ENCODE peak calls at places on chromosomes 5 and 9, in ten cellular contexts. Y, U, Q, C, G, K, I, E, L and D are unnamed samples. For H3K9me3, the result is how much of the 10 kb centered on the place peaks cover.

GRCh38 chr9:129495422-129496186 is 125.3 kb downstream of the C9orf50 start:
- DNase-seq in I (peak), C (peak), L (peak), U (peak), E (peak), Q (peak), K (peak), Y (peak), G (peak), D (peak)

GRCh38 chr9:21653589-21653988 is 148.8 kb upstream of the MTAP start:
- DNase-seq in Y (no peak), L (no peak), C (no peak), U (no peak), G (no peak), Q (no peak), I (no peak), K (no peak), E (no peak), D (no peak)

GRCh38 chr5:114243281-114243982 is 118.4 kb upstream of the KCNN2 start:
- DNase-seq in L (no peak), G (no peak), Q (no peak), I (no peak), C (no peak), E (no peak), Y (no peak), U (no peak), K (no peak), D (no peak)

GRCh38 chr9:105973811-105974407 is 279.6 kb downstream of the TMEM38B start:
- DNase-seq in I (no peak), E (no peak), L (no peak), C (no peak), K (no peak), Y (no peak), Q (no peak), U (no peak), G (no peak), D (no peak)

GRCh38 chr9:122642226-122642625 is 15.2 kb downstream of the OR1B1 start:
- DNase-seq in Y (no peak), I (no peak), K (no peak), E (peak), Q (no peak), C (no peak), U (no peak), G (no peak), L (no peak), D (no peak)

GRCh38 chr5:16934123-16934522 is 2.0 kb downstream of the MYO10 start:
- DNase-seq in E (peak), I (no peak), Q (peak), Y (peak), C (peak), L (peak), K (peak), U (peak), G (peak), D (peak)

GRCh38 chr5:73437126-73438047 is 11.2 kb downstream of the FOXD1 start:
- DNase-seq in C (peak), I (no peak), Q (no peak), U (peak), K (no peak), G (peak), L (no peak), E (peak), Y (no peak), D (peak)

GRCh38 chr9:80501635-80502034 is 929.9 kb downstream of the TLE4 start:
- DNase-seq in I (no peak), E (peak), Q (no peak), K (no peak), L (no peak), G (no peak), C (no peak), U (no peak), Y (no peak), D (no peak)

GRCh38 chr9:89869774-89870173 is 265.0 kb downstream of the GADD45G start:
- DNase-seq in L (no peak), C (no peak), E (no peak), U (no peak), Q (no peak), Y (no peak), G (no peak), I (no peak), K (no peak), D (no peak)

GRCh38 chr5:59712836-59713487 is 180.6 kb downstream of the PDE4D start:
- DNase-seq in K (no peak), Y (no peak), E (no peak), G (no peak), C (no peak), U (no peak), L (no peak), Q (no peak), I (no peak), D (no peak)

GRCh38 chr5:16735092-16735970 is 118.5 kb upstream of the RETREG1 start:
- DNase-seq in K (no peak), E (no peak), U (peak), G (peak), C (no peak), Q (no peak), I (no peak), L (no peak), Y (no peak), D (no peak)

GRCh38 chr5:112604741-112605390 is 132.8 kb upstream of the APC start:
- DNase-seq in E (no peak), Q (no peak), L (no peak), C (no peak), U (peak), Y (peak), G (peak), K (no peak), I (no peak), D (peak)

GRCh38 chr9:125397736-125398135 is 136.1 kb downstream of the GAPVD1 start:
- DNase-seq in U (no peak), K (no peak), I (no peak), Y (no peak), E (no peak), L (no peak), G (no peak), C (no peak), Q (no peak), D (no peak)

GRCh38 chr9:131419029-131419614 is 25.2 kb downstream of the PRRC2B start:
- DNase-seq in I (no peak), K (no peak), E (no peak), Q (no peak), L (no peak), Y (no peak), G (no peak), U (no peak), C (no peak), D (no peak)

DNA sequence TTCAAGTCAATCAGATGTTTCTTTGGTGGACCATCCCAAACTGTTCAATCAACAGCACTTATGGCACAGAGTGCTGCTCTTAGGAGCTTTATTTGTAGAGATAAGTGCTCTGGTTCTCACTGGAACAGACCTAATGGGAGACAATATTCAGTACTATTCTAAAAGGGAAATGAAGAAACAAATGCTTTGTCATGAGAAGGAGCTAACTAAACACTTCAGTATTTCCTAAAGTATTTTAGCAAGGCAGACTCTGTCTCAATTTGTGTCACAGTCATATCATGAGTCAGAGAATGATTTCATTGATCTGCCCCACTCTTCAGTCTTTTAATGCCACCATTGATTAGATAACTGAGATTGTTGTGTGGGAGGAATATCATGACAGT is 175.3 kb downstream of the SLF1 start:
- DNase-seq in C (no peak), L (no peak), I (no peak), K (no peak), Y (no peak), G (no peak), U (no peak), E (peak), Q (no peak), D (no peak)
- H3K9me3 ChIP-seq in C (under half), L (under half), I (under half), K (under half), Y (under half), G (under half), U (under half), E (under half), Q (under half), D (under half)

DNA sequence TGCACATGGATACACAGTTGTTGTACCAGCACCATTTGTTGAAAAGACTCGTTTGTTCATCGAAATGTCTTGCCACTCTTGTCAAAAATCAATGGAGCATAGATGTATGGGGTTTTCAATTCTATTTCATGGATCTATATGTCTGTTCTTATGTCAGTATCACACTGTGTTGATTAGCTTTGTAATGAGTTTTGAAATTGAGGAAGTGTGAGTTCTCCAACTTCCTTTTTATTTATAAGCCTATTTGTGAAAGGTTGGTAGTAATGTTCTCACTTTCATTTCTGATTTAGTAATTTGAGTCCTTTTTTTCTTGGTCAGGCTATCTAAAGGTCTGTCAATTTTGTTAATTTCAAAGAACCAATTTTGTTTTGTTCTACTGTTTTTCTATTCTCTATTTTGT is 26.1 kb downstream of the ZNF510 start:
- DNase-seq in Q (no peak), I (no peak), Y (no peak), C (no peak), E (no peak), L (no peak), G (no peak), U (no peak), K (no peak), D (no peak)
- H3K9me3 ChIP-seq in Q (under half), I (half or more), Y (half or more), C (half or more), E (under half), L (half or more), G (under half), U (under half), K (half or more), D (under half)

GRCh38 chr9:40911647-40912046 is 216.8 kb downstream of the FOXD4L6 start:
- DNase-seq in Q (no peak), K (no peak), E (no peak), U (no peak), I (no peak), Y (no peak), G (no peak), L (no peak), C (no peak), D (no peak)
- H3K9me3 ChIP-seq in Q (under half), K (half or more), E (under half), U (half or more), I (half or more), Y (under half), G (under half), L (half or more), C (half or more), D (under half)

GRCh38 chr5:26519245-26519644 is 519.1 kb downstream of the CDH9 start:
- DNase-seq in C (no peak), I (no peak), E (no peak), Q (no peak), Y (no peak), K (no peak), U (no peak), L (no peak), G (no peak), D (no peak)
- H3K9me3 ChIP-seq in C (under half), I (under half), E (under half), Q (under half), Y (under half), K (under half), U (under half), L (under half), G (under half), D (under half)

GRCh38 chr9:11163843-11164242 is 551.0 kb upstream of the PTPRD start:
- DNase-seq in G (no peak), Q (no peak), Y (no peak), L (no peak), C (no peak), U (no peak), E (no peak), I (no peak), K (no peak), D (no peak)

GRCh38 chr9:11158063-11158462 is 545.3 kb upstream of the PTPRD start:
- DNase-seq in Q (no peak), G (no peak), K (no peak), Y (no peak), L (no peak), I (no peak), U (no peak), C (no peak), E (no peak), D (no peak)

GRCh38 chr9:11159318-11159862 is 546.6 kb upstream of the PTPRD start:
- DNase-seq in Y (no peak), G (no peak), Q (no peak), L (no peak), U (no peak), K (no peak), E (no peak), I (no peak), C (no peak), D (no peak)

DNA sequence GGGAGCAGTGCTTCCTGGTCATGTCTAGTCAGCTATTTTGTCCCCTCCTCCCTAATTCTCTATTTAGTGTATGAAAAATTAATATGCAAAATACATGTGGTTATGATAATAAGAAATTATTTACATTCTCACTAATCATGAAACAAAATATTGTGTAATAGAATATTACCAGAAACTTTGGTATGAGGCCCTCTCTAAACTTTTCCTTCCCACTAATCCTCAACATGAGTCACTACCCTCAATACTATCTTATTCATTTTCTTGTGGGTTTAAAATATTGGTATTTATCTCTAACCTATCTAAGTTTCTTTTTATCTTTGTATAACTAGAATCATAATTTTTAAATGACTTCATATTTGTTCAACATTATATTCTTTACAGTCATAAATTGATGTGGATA is 545.9 kb upstream of the PTPRD start:
- DNase-seq in U (no peak), Q (no peak), C (no peak), K (no peak), E (no peak), I (no peak), Y (no peak), L (no peak), G (no peak), D (no peak)
- H3K9me3 ChIP-seq in U (under half), Q (under half), C (under half), K (under half), E (under half), I (under half), Y (under half), L (under half), G (under half), D (under half)

DNA sequence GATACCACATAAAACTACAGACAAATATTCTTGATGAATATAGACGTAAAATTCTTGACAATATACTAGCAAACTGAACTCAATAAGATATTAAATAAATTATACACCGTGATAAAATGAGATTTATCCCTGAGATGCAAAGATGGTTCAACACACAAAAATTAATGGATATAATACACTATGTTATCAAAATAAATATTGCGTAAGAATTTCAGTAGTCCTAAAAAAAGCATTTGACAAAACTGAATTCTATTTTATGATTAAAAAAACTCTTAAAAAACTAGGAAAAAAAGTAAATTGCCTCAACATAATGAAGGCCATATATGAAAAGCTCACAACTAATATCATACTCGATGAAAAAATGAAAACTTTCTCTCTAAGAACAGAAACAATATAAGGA is 472.3 kb upstream of the GRIA1 start:
- DNase-seq in G (no peak), I (no peak), C (no peak), U (no peak), Y (no peak), K (no peak), E (no peak), L (no peak), Q (no peak), D (no peak)
- H3K9me3 ChIP-seq in G (under half), I (under half), C (under half), U (under half), Y (under half), K (under half), E (under half), L (half or more), Q (under half), D (under half)

DNA sequence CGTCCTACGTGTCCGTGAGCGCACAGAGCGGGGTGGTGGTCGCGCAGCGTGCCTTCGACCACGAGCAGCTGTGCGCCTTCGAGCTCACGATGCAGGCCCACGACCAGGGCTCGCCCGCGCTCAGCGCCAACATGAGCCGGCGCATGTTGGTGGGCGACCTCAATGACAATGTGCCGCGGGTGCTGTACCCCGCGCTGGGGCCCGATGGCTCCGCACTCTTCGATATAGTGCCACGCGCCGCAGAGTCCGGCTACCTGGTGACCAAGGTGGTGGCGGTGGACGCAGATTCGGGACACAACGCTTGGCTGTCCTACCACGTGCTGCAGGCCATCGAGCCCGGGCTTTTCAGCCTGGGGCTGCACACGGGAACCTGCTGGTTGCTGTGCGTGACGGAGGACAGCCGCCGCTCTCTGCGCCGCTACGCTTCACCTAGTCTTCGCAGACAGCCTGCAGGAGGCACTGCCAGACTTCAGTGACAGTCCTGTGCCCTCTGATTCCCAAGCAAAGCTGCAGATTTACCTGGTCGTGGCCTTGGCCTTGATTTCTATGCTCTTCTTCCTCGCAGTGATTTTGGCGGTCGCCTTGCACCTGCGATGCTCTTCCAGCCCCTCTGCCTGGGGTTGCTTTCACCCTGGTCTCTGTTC is 2.4 kb upstream of the PCDHGA12 start:
- DNase-seq in C (no peak), K (no peak), Y (no peak), E (no peak), U (no peak), G (no peak), Q (no peak), I (no peak), L (no peak), D (no peak)
- H3K9me3 ChIP-seq in C (half or more), K (half or more), Y (under half), E (under half), U (half or more), G (under half), Q (under half), I (under half), L (half or more), D (under half)